ENCODE peak calls at places on chromosome 1, in seven cellular contexts. X is A549, I is Peyer's patch, M is left ventricle myocardium inferior, E is neural progenitor cell, B is adrenal gland, T is PC-9. C is an unnamed sample.

GRCh38 chr1:79497193-79497773 is 490.8 kb upstream of the ADGRL4 start:
- DNase-seq in X (peak; percentile 8), I (no peak), M (no peak), E (peak; percentile 54), B (no peak), T (peak; percentile 17), C (peak; percentile 47)

GRCh38 chr1:88060112-88060673 is 623.9 kb upstream of the PKN2 start:
- DNase-seq in X (no peak), I (no peak), M (no peak), E (no peak), B (no peak), T (no peak), C (no peak)

GRCh38 chr1:31568895-31569655 is 7.2 kb upstream of the TINAGL1 start:
- DNase-seq in X (no peak), I (peak; percentile 34), M (peak; percentile 83), E (no peak), B (peak; percentile 89), T (no peak), C (no peak)

GRCh38 chr1:1437904-1438376 is 2.5 kb downstream of the VWA1 start:
- DNase-seq in X (peak; percentile 72), I (peak; percentile 66), M (no peak), E (no peak), B (no peak), T (no peak), C (no peak)

GRCh38 chr1:44775930-44776748 is 799 bp downstream of the RPS8 start:
- DNase-seq in X (no peak), I (peak; percentile 71), M (no peak), E (no peak), B (peak; percentile 46), T (peak; percentile 30), C (no peak)

GRCh38 chr1:86258106-86258505 is 101.5 kb upstream of the COL24A1 start:
- DNase-seq in X (no peak), I (no peak), M (no peak), E (no peak), B (no peak), T (no peak), C (no peak)

GRCh38 chr1:960371-961131 is at the start of gene KLHL17:
- DNase-seq in X (no peak), I (peak; percentile 89), M (peak; percentile 80), E (peak; percentile 87), B (peak; percentile 64), T (peak; percentile 67), C (peak; percentile 62)

GRCh38 chr1:29523531-29523930 is 287.2 kb downstream of the PTPRU start:
- DNase-seq in X (no peak), I (peak; percentile 30), M (no peak), E (no peak), B (no peak), T (no peak), C (no peak)

GRCh38 chr1:6113745-6114144 is 66.4 kb downstream of the CHD5 start:
- DNase-seq in X (no peak), I (no peak), M (no peak), E (no peak), B (no peak), T (no peak), C (no peak)

GRCh38 chr1:196393742-196394141 is 214.5 kb downstream of the KCNT2 start:
- DNase-seq in X (no peak), I (peak; percentile 44), M (no peak), E (no peak), B (peak; percentile 21), T (peak; percentile 3), C (no peak)

GRCh38 chr1:228246216-228246900 is 38.5 kb downstream of the OBSCN start:
- DNase-seq in X (no peak), I (no peak), M (no peak), E (no peak), B (no peak), T (no peak), C (no peak)

GRCh38 chr1:228243093-228243492 is 35.2 kb downstream of the OBSCN start:
- DNase-seq in X (no peak), I (no peak), M (no peak), E (no peak), B (no peak), T (no peak), C (no peak)

GRCh38 chr1:228242313-228242864 is 34.5 kb downstream of the OBSCN start:
- DNase-seq in X (no peak), I (no peak), M (no peak), E (no peak), B (no peak), T (no peak), C (no peak)

GRCh38 chr1:228241259-228241658 is 33.4 kb downstream of the OBSCN start:
- DNase-seq in X (no peak), I (no peak), M (no peak), E (no peak), B (no peak), T (no peak), C (no peak)

DNA sequence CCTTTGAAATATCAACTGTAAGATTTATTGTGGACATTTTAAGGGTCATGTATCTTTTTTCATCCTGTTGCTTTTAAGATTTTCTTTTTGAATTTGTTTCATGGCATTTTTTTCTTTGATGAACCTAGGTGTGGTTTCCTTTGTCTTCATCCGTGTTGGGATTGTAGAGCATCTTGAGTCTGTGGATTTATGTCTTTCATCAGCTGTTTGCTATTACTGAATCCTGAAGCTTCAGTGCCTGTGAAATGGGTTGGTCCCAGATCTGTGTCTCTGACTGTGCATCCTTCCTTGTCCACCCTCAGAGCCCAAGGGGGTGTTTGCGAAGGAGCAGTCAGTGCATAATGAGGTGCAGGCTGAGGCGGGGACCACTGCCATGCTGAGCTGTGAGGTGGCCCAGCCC is 37.3 kb downstream of the OBSCN start:
- DNase-seq in X (no peak), I (no peak), M (no peak), E (no peak), B (no peak), T (no peak), C (no peak)
- TF ChIP-seq CTCF in X (no peak), I (no peak), M (no peak), E (no peak), B (no peak), T (no peak), C (no peak)

GRCh38 chr1:3349161-3349967 is 105.1 kb upstream of the ARHGEF16 start:
- DNase-seq in X (peak; percentile 16), I (no peak), M (peak; percentile 86), E (peak; percentile 71), B (no peak), T (peak; percentile 47), C (no peak)
- H3K27ac ChIP-seq in X (no peak overlapping the region), I (no peak overlapping the region), M (peak overlapping the region; percentile 96), E (no peak overlapping the region), B (no peak overlapping the region), T (no peak overlapping the region), C (no peak overlapping the region)

GRCh38 chr1:214551436-214552173 is at the start of gene PTPN14:
- DNase-seq in X (peak; percentile 91), I (peak; percentile 80), M (peak; percentile 90), E (peak; percentile 98), B (peak; percentile 92), T (peak; percentile 93), C (peak; percentile 94)

GRCh38 chr1:214551052-214551435 is 358 bp downstream of the PTPN14 start:
- DNase-seq in X (peak; percentile 70), I (no peak), M (peak; percentile 57), E (peak; percentile 75), B (peak; percentile 54), T (peak; percentile 33), C (no peak)

GRCh38 chr1:214549604-214550338 is 1.6 kb downstream of the PTPN14 start:
- DNase-seq in X (peak; percentile 40), I (no peak), M (no peak), E (peak; percentile 40), B (no peak), T (no peak), C (no peak)

GRCh38 chr1:214548988-214549387 is 2.4 kb downstream of the PTPN14 start:
- DNase-seq in X (no peak), I (no peak), M (peak; percentile 72), E (peak; percentile 3), B (peak; percentile 78), T (peak; percentile 28), C (no peak)

GRCh38 chr1:214550339-214551051 is 907 bp downstream of the PTPN14 start:
- DNase-seq in X (peak; percentile 53), I (no peak), M (no peak), E (peak; percentile 54), B (no peak), T (peak; percentile 5), C (peak; percentile 50)
- TF ChIP-seq CTCF in X (no peak), I (no peak), M (no peak), E (no peak), B (no peak), T (no peak), C (no peak)

GRCh38 chr1:48753293-48753692 is 23.4 kb downstream of the BEND5 start:
- DNase-seq in X (no peak), I (no peak), M (no peak), E (peak; percentile 6), B (no peak), T (no peak), C (no peak)
- H3K27ac ChIP-seq in X (no peak overlapping the region), I (no peak overlapping the region), M (no peak overlapping the region), E (no peak overlapping the region), B (no peak overlapping the region), T (no peak overlapping the region), C (no peak overlapping the region)

GRCh38 chr1:234489692-234490065 is 10.7 kb upstream of the TARBP1 start:
- DNase-seq in X (no peak), I (no peak), M (no peak), E (no peak), B (no peak), T (no peak), C (no peak)
- TF ChIP-seq CTCF in X (no peak), I (no peak), M (no peak), E (no peak), B (no peak), T (no peak), C (no peak)

C was measured in RWPE1.